ENCODE peak calls at places on chromosomes 1 and 21, in four cellular contexts. W, F, S and X are unnamed samples.

GRCh38 chr1:234970731-234971476 is 157.7 kb downstream of the TOMM20 start:
- DNase-seq in W (peak), F (no peak), S (peak), X (no peak)

GRCh38 chr1:214102907-214103306 is 115.1 kb downstream of the PROX1 start:
- DNase-seq in F (no peak), S (no peak), W (peak), X (no peak)

GRCh38 chr1:1883092-1883858 is 7.6 kb downstream of the GNB1 start:
- DNase-seq in F (no peak), W (no peak), S (no peak), X (no peak)

GRCh38 chr1:6832789-6833188 is 47.5 kb downstream of the CAMTA1 start:
- DNase-seq in F (no peak), S (no peak), W (no peak), X (no peak)

GRCh38 chr21:34836103-34836932 is 167.5 kb downstream of the CLIC6 start:
- DNase-seq in F (no peak), W (peak), S (no peak), X (no peak)

GRCh38 chr1:154431586-154432373 is 26.6 kb downstream of the IL6R start:
- DNase-seq in W (peak), F (no peak), S (no peak), X (no peak)

GRCh38 chr1:224377676-224378006 is 21.0 kb downstream of the CNIH4 start:
- DNase-seq in W (peak), F (peak), S (no peak), X (no peak)

GRCh38 chr1:12127206-12127810 is 39.5 kb upstream of the TNFRSF1B start:
- DNase-seq in S (no peak), F (no peak), W (no peak), X (no peak)

GRCh38 chr1:214499732-214500131 is 51.7 kb downstream of the PTPN14 start:
- DNase-seq in W (no peak), F (no peak), S (no peak), X (no peak)

GRCh38 chr1:112247036-112247597 is 148.9 kb upstream of the CTTNBP2NL start:
- DNase-seq in W (no peak), S (no peak), F (no peak), X (no peak)

GRCh38 chr1:155816351-155816750 is 40.7 kb downstream of the GON4L start:
- DNase-seq in S (no peak), W (no peak), F (no peak), X (no peak)

GRCh38 chr1:236064674-236065508 is at the start of gene NID1:
- DNase-seq in S (peak), F (peak), W (peak), X (peak)

GRCh38 chr1:33030575-33030974 is 6.1 kb downstream of the AK2 start:
- DNase-seq in W (no peak), S (no peak), F (no peak), X (no peak)

GRCh38 chr1:152658649-152659048 is 4.5 kb upstream of the LCE2D start:
- DNase-seq in S (no peak), W (no peak), F (no peak), X (no peak)

GRCh38 chr1:202593845-202594244 is 116.4 kb downstream of the SYT2 start:
- DNase-seq in S (no peak), F (no peak), W (peak), X (no peak)